ENCODE peak calls at places on chromosomes 5 and 9, in seven cellular contexts. C, O, L, M, S, T and V are unnamed samples.

GRCh38 chr5:113950186-113950585 is 411.7 kb upstream of the KCNN2 start:
- DNase-seq in C (no peak), T (no peak), L (no peak), M (no peak), S (no peak), O (no peak), V (no peak)

GRCh38 chr5:139061856-139062255 is 136.3 kb downstream of the SIL1 start:
- DNase-seq in C (peak), O (peak), S (no peak), L (peak), T (no peak), M (peak), V (peak)

GRCh38 chr5:5303242-5303641 is 119.2 kb upstream of the ICE1 start:
- DNase-seq in L (no peak), T (no peak), S (no peak), M (no peak), O (no peak), C (no peak), V (no peak)

GRCh38 chr5:68122929-68123328 is 92.6 kb upstream of the PIK3R1 start:
- DNase-seq in M (no peak), L (no peak), S (no peak), O (no peak), T (no peak), C (no peak), V (no peak)

GRCh38 chr5:71695069-71695468 is 24.0 kb upstream of the CARTPT start:
- DNase-seq in C (no peak), O (no peak), S (no peak), M (no peak), T (no peak), L (no peak), V (no peak)

GRCh38 chr9:134942011-134942410 is 24.3 kb upstream of the FCN1 start:
- DNase-seq in L (no peak), T (no peak), S (no peak), O (no peak), C (no peak), M (no peak), V (no peak)

GRCh38 chr9:133946840-133947486 is 45.2 kb downstream of the VAV2 start:
- DNase-seq in C (no peak), O (no peak), S (no peak), L (no peak), T (no peak), M (no peak), V (no peak)

GRCh38 chr5:175363300-175363699 is 80.7 kb downstream of the DRD1 start:
- DNase-seq in S (no peak), L (no peak), T (no peak), M (no peak), O (no peak), C (no peak), V (no peak)

GRCh38 chr9:27183151-27183550 is 74.1 kb downstream of the TEK start:
- DNase-seq in S (peak), C (no peak), T (no peak), L (no peak), M (no peak), O (no peak), V (no peak)

GRCh38 chr5:148984333-148984732 is 78.5 kb downstream of the SH3TC2 start:
- DNase-seq in L (peak), S (peak), M (peak), T (no peak), C (peak), O (no peak), V (peak)

GRCh38 chr5:4015709-4016108 is 420.1 kb downstream of the IRX1 start:
- DNase-seq in T (no peak), L (no peak), S (no peak), C (no peak), O (no peak), M (no peak), V (no peak)

GRCh38 chr9:104553261-104553660 is 15.7 kb upstream of the OR13C8 start:
- DNase-seq in O (no peak), M (no peak), C (no peak), L (no peak), T (no peak), S (no peak), V (no peak)

GRCh38 chr9:98706651-98707103 is 2.1 kb downstream of the GABBR2 start:
- DNase-seq in S (no peak), M (peak), O (no peak), L (no peak), C (no peak), T (no peak), V (no peak)

GRCh38 chr5:141695627-141696180 is 13.7 kb upstream of the ARAP3 start:
- DNase-seq in M (no peak), T (no peak), L (no peak), O (no peak), S (no peak), C (no peak), V (no peak)

GRCh38 chr5:38569180-38569579 is 12.7 kb upstream of the LIFR start:
- DNase-seq in M (no peak), C (no peak), L (no peak), T (no peak), O (no peak), S (no peak), V (no peak)

GRCh38 chr9:93588641-93589609 is 12.5 kb downstream of the PHF2 start:
- DNase-seq in L (no peak), O (no peak), C (no peak), M (peak), T (no peak), S (no peak), V (peak)

GRCh38 chr5:170278611-170279500 is 18.7 kb downstream of the LCP2 start:
- DNase-seq in S (no peak), M (no peak), L (peak), C (peak), O (no peak), T (no peak), V (no peak)

GRCh38 chr9:2153599-2154217 is 138.6 kb downstream of the SMARCA2 start:
- DNase-seq in L (no peak), C (no peak), O (no peak), S (no peak), T (no peak), M (no peak), V (no peak)

GRCh38 chr9:93031629-93032431 is 26.7 kb upstream of the SUSD3 start:
- DNase-seq in C (no peak), S (no peak), M (no peak), T (no peak), L (no peak), O (no peak), V (no peak)

GRCh38 chr5:105954341-105954740 is 1716.4 kb downstream of the EFNA5 start:
- DNase-seq in T (no peak), O (no peak), S (no peak), M (peak), C (no peak), L (no peak), V (no peak)

GRCh38 chr9:121778252-121779225 is 127.1 kb downstream of the DAB2IP start:
- DNase-seq in L (no peak), O (no peak), T (no peak), S (peak), C (no peak), M (peak), V (peak)

GRCh38 chr9:93255994-93256877 is 72.3 kb downstream of the WNK2 start:
- DNase-seq in O (no peak), M (no peak), S (no peak), L (no peak), T (no peak), C (peak), V (no peak)

GRCh38 chr9:84170521-84171141 is 169.9 kb downstream of the SLC28A3 start:
- DNase-seq in T (no peak), C (peak), L (peak), S (peak), O (no peak), M (peak), V (peak)

GRCh38 chr5:91331705-91332104 is 51.4 kb downstream of the ARRDC3 start:
- DNase-seq in L (no peak), S (no peak), O (no peak), T (no peak), M (no peak), C (no peak), V (no peak)

GRCh38 chr9:127567119-127567897 is 44.8 kb upstream of the STXBP1 start:
- DNase-seq in L (peak), M (peak), C (no peak), O (no peak), S (no peak), T (no peak), V (peak)

GRCh38 chr5:135242021-135242480 is 157.0 kb downstream of the MACROH2A1 start:
- DNase-seq in T (no peak), M (peak), L (no peak), C (peak), O (no peak), S (no peak), V (peak)

GRCh38 chr5:143985832-143986485 is 174.0 kb downstream of the HMHB1 start:
- DNase-seq in L (peak), M (peak), S (no peak), O (no peak), T (no peak), C (no peak), V (peak)

GRCh38 chr9:72856985-72857631 is 95.7 kb downstream of the ALDH1A1 start:
- DNase-seq in C (no peak), T (no peak), S (peak), M (peak), L (peak), O (peak), V (peak)

GRCh38 chr9:126885089-126885753 is 24.8 kb downstream of the ZBTB34 start:
- DNase-seq in O (no peak), L (no peak), C (no peak), M (peak), S (no peak), T (no peak), V (peak)

GRCh38 chr9:128190516-128191405 is 611 bp downstream of the CIZ1 start:
- DNase-seq in S (no peak), M (no peak), L (no peak), C (no peak), T (no peak), O (no peak), V (peak)

GRCh38 chr5:179973391-179973790 is 65.7 kb upstream of the TBC1D9B start:
- DNase-seq in L (no peak), O (no peak), M (no peak), C (no peak), S (no peak), T (no peak), V (no peak)

GRCh38 chr5:72363146-72363802 is 43.1 kb downstream of the PTCD2 start:
- DNase-seq in L (peak), C (peak), M (peak), T (no peak), O (no peak), S (no peak), V (peak)

GRCh38 chr9:123669355-123669754 is 260.6 kb downstream of the DENND1A start:
- DNase-seq in L (no peak), M (no peak), T (no peak), C (no peak), S (no peak), O (peak), V (no peak)

GRCh38 chr5:73311291-73312110 is 137.1 kb downstream of the FOXD1 start:
- DNase-seq in L (peak), T (no peak), O (peak), S (no peak), M (peak), C (peak), V (peak)

GRCh38 chr9:109095321-109095720 is 24.4 kb downstream of the TMEM245 start:
- DNase-seq in O (no peak), L (no peak), C (no peak), S (no peak), T (no peak), M (no peak), V (no peak)

GRCh38 chr5:116420540-116420939 is 154.1 kb downstream of the SEMA6A start:
- DNase-seq in S (no peak), O (no peak), L (no peak), T (no peak), C (no peak), M (no peak), V (no peak)

GRCh38 chr5:116419258-116419657 is 155.4 kb downstream of the SEMA6A start:
- DNase-seq in L (no peak), S (no peak), C (no peak), M (no peak), T (no peak), O (no peak), V (no peak)

GRCh38 chr5:116418774-116419173 is 155.8 kb downstream of the SEMA6A start:
- DNase-seq in O (no peak), T (no peak), C (no peak), L (no peak), S (no peak), M (no peak), V (no peak)

GRCh38 chr5:116423091-116423490 is 151.5 kb downstream of the SEMA6A start:
- DNase-seq in S (no peak), C (no peak), M (peak), T (no peak), L (no peak), O (no peak), V (peak)

GRCh38 chr5:116421080-116421629 is 153.5 kb downstream of the SEMA6A start:
- DNase-seq in S (no peak), M (no peak), C (no peak), O (no peak), L (no peak), T (no peak), V (no peak)
- H2BK120ac ChIP-seq in S (no peak), M (no peak), C (no peak), O (no peak), L (no peak), T (no peak), V (no peak)

DNA sequence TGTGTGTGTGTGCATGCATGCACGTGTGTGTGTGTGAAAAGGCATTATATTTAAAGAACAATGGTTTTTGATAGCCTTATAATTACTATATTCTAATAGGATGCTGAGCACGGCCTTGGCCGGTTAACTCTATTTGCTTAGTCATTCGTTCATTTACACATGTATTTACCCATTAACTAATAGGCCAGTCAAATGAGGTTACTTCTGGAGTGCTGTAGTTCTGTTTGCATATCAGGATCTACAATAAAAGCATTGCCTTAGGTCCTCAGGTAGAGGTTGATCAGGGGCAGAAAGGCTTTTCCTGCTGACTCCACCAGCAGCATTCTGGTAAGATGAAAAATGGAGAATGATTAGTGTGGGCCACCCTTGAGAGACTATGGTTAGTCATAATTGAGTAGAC is 219.0 kb downstream of the COMMD10 start:
- DNase-seq in S (no peak), T (no peak), C (no peak), O (no peak), M (no peak), L (no peak), V (no peak)
- H3K27ac ChIP-seq in S (no peak), T (no peak), C (no peak), O (no peak), M (no peak), L (no peak), V (no peak)

DNA sequence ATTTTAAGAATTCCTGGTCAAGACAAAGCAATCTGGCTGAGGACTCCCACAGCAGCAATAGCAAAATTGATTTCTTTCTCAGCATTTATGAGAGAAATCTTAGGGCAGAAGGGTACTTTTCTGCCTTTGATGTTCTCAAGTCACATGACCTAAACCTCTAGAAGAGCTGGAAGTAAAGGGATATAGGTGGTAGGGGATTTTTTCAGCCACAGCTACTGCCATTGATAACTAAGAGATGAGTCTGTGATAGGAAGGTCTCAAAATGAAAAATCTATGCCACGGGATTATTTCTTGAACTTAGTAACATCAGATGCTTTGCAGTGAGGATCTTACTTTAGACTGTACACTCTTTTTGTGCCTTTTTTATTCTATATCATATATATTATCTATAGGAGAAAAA is 35.6 kb downstream of the IL6ST start:
- DNase-seq in T (no peak), M (no peak), C (no peak), L (no peak), O (no peak), S (no peak), V (no peak)
- H2BK120ac ChIP-seq in T (no peak), M (no peak), C (no peak), L (no peak), O (no peak), S (no peak), V (no peak)

DNA sequence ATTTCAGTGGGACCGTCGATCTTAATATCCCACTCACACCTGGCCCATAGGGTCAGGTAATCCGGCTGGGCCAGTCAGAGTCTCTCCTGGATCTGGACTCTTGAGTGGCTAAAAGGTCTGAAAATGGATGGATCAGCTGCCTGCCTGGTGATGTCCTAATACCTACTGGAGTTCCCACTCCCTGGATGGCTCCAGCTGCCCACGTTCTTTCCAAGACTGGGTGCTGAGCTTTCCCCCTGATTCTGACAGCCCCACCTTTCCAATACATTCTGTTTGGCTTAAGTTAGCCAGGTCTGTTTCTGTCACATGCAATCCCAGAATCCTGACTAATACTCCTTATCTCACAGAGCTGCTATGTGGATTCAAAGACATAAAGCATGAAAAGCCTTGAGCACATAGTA is 10.2 kb downstream of the SH3PXD2B start:
- DNase-seq in S (peak), C (no peak), L (no peak), M (peak), O (no peak), T (no peak), V (peak)
- H3K27ac ChIP-seq in S (no peak), C (no peak), L (no peak), M (no peak), O (no peak), T (no peak), V (peak)

DNA sequence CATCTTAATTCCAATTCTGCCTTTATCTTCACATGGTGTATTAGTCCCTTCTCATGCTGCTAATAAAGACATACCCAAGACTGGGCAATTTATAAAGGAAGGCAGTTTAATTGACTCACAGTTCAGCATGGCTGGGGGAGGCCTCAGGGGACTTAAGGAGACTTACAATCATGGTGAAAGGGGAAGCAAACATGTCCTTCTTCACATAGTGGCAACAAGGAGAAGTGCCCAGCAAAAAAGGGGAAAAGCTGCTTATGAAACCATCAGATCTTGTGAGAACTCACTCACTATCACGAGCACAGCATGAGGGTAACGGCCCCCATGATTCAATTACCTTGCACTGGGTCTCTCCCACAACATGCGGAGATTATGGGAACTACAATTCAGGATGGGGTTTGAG is 49.4 kb upstream of the CCNG1 start:
- DNase-seq in S (no peak), C (no peak), M (no peak), T (no peak), O (no peak), L (no peak), V (no peak)
- H2BK120ac ChIP-seq in S (no peak), C (no peak), M (no peak), T (no peak), O (no peak), L (no peak), V (no peak)

GRCh38 chr9:130305381-130305780 is 39.8 kb downstream of the HMCN2 start:
- DNase-seq in C (no peak), L (no peak), M (no peak), S (no peak), O (no peak), T (no peak), V (no peak)

GRCh38 chr9:130302785-130303612 is 37.4 kb downstream of the HMCN2 start:
- DNase-seq in C (no peak), S (no peak), M (no peak), L (no peak), O (no peak), T (no peak), V (no peak)

GRCh38 chr9:130304643-130305042 is 39.1 kb downstream of the HMCN2 start:
- DNase-seq in T (no peak), M (no peak), L (no peak), S (no peak), O (no peak), C (no peak), V (no peak)

GRCh38 chr9:130304141-130304540 is 38.6 kb downstream of the HMCN2 start:
- DNase-seq in O (no peak), M (no peak), T (no peak), S (no peak), C (no peak), L (no peak), V (no peak)

DNA sequence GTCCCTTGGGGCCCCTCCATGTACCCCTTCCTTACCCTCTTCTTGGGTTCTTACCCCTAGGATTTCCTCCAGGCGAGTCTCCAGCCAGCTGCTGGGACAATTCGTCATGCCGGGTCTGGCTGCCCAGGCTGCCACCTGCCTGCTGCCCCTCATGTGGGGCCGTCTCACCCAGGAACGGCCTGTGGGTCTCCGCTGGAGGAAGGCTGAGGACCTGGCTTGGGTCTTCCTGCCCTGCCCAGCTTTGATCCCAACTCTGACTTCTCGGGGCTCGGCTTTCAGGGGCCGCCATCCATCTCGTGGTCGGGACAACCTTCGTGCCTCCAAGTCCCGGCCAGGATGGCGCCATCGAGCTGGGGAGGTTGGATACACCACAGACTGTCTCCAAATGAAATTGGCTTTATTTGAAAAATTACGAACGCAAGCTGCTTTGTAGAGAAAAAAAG is 38.1 kb downstream of the HMCN2 start:
- DNase-seq in L (no peak), T (no peak), S (no peak), M (no peak), C (no peak), O (no peak), V (no peak)
- H3K27ac ChIP-seq in L (no peak), T (no peak), S (no peak), M (no peak), C (no peak), O (no peak), V (no peak)